ENCODE peak calls at places on chromosome 15, in four cellular contexts. A is DND-41, K is dorsolateral prefrontal cortex, F is RWPE1. H is an unnamed sample.

GRCh38 chr15:45037936-45038335 is 14.9 kb downstream of the SORD start:
- DNase-seq in A (no peak), K (no peak), F (no peak), H (no peak)

GRCh38 chr15:65796610-65797012 is 4.5 kb upstream of the DENND4A start:
- DNase-seq in A (no peak), K (no peak), F (peak), H (peak)

GRCh38 chr15:56425976-56426375 is 39.0 kb downstream of the MNS1 start:
- DNase-seq in A (no peak), K (no peak), F (no peak), H (no peak)

GRCh38 chr15:26598704-26599103 is 174.2 kb downstream of the GABRB3 start:
- DNase-seq in A (no peak), K (no peak), F (no peak), H (no peak)

GRCh38 chr15:41281236-41281635 is 50.2 kb downstream of the CHP1 start:
- DNase-seq in A (no peak), K (no peak), F (peak), H (no peak)

GRCh38 chr15:52780172-52780980 is 9.8 kb downstream of the ONECUT1 start:
- DNase-seq in A (peak), K (peak), F (peak), H (no peak)

GRCh38 chr15:101049282-101049681 is 130.1 kb downstream of the LRRK1 start:
- DNase-seq in A (no peak), K (no peak), F (no peak), H (no peak)

GRCh38 chr15:70376031-70376928 is 278.6 kb upstream of the TLE3 start:
- DNase-seq in A (no peak), K (no peak), F (no peak), H (no peak)

GRCh38 chr15:66939016-66939415 is 126.4 kb upstream of the SMAD3 start:
- DNase-seq in A (no peak), K (no peak), F (no peak), H (no peak)

GRCh38 chr15:90004671-90005070 is 3.5 kb downstream of the ZNF710 start:
- DNase-seq in A (no peak), K (no peak), F (peak), H (peak)

GRCh38 chr15:52789601-52790165 is 453 bp downstream of the ONECUT1 start:
- DNase-seq in A (peak), K (no peak), F (no peak), H (no peak)

GRCh38 chr15:28080386-28080785 is 18.7 kb downstream of the OCA2 start:
- DNase-seq in A (no peak), K (no peak), F (no peak), H (no peak)

GRCh38 chr15:88744548-88745020 is 58.7 kb upstream of the ACAN start:
- DNase-seq in A (no peak), K (no peak), F (no peak), H (no peak)

GRCh38 chr15:95682129-95682528 is 648.4 kb upstream of the NR2F2 start:
- DNase-seq in A (no peak), K (no peak), F (no peak), H (no peak)

GRCh38 chr15:68783226-68784054 is 37.3 kb downstream of the ANP32A start:
- DNase-seq in A (peak), K (no peak), F (peak), H (no peak)

GRCh38 chr15:60744826-60745225 is 265.9 kb upstream of the ICE2 start:
- DNase-seq in A (no peak), K (peak), F (no peak), H (no peak)

GRCh38 chr15:80140909-80141308 is 11.9 kb upstream of the FAH start:
- DNase-seq in A (no peak), K (no peak), F (no peak), H (no peak)

GRCh38 chr15:89167267-89168176 is 53.9 kb downstream of the RLBP1 start:
- DNase-seq in A (no peak), K (peak), F (peak), H (peak)

GRCh38 chr15:64209680-64210334 is 47.0 kb upstream of the PPIB start:
- DNase-seq in A (no peak), K (no peak), F (peak), H (no peak)

GRCh38 chr15:74318376-74319137 is 48.9 kb downstream of the CYP11A1 start:
- DNase-seq in A (no peak), K (no peak), F (no peak), H (no peak)

GRCh38 chr15:77830041-77830440 is 197.3 kb upstream of the LINGO1 start:
- DNase-seq in A (peak), K (no peak), F (no peak), H (no peak)
- H3K27ac ChIP-seq in A (no peak), K (no peak), F (no peak), H (no peak)

GRCh38 chr15:50241684-50242450 is 23.7 kb downstream of the HDC start:
- DNase-seq in A (no peak), K (no peak), F (no peak), H (peak)
- H3K27ac ChIP-seq in A (no peak), K (no peak), F (no peak), H (no peak)

GRCh38 chr15:78889000-78889399 is 16.3 kb downstream of the MORF4L1 start:
- DNase-seq in A (no peak), K (no peak), F (no peak), H (no peak)
- H3K27ac ChIP-seq in A (no peak), K (no peak), F (no peak), H (no peak)

GRCh38 chr15:85707519-85708338 is 87.0 kb downstream of the KLHL25 start:
- DNase-seq in A (peak), K (no peak), F (no peak), H (no peak)
- H3K27ac ChIP-seq in A (peak), K (peak), F (no peak), H (no peak)

DNA sequence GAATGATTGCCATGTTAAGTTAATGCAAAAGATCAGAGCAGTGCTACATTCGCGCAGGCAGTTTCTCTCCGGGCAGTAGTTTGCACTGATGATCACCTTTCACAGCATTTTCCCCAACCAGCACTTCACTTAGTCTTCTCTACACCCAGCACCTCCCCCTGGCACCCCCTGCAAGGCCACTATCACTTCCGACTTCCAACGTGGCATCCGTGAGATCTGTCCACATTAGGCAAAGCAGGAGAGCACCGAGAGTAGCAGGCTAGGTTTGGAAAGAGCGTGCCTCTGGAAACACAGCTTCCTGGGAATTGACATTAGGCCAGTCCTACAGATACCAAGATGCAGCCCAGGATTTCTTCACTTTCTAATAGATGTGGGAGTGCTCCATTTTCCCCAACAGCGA is 180.2 kb upstream of the CDIN1 start:
- DNase-seq in A (no peak), K (no peak), F (no peak), H (no peak)
- H3K27ac ChIP-seq in A (no peak), K (no peak), F (no peak), H (no peak)

DNA sequence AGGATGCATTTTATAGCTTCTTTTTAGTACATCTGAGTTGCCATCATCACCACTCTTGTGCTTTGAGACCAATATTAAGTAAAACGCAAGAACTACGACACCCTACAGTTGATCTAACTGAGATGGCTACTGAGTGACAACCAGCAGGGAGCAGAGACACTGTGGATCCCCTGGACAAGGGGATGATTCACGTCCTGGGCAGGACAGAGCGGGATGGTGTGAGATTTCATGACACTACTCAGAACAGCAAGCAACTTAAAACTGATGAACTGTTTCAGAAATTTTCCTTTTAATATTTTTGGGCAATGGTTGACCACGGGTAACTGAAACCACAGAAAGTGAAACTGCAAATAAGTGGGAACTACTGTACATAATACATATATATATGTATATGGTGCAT is 299.2 kb downstream of the ADAMTS17 start:
- DNase-seq in A (no peak), K (no peak), F (no peak), H (no peak)
- H3K27ac ChIP-seq in A (no peak), K (no peak), F (peak), H (peak)

DNA sequence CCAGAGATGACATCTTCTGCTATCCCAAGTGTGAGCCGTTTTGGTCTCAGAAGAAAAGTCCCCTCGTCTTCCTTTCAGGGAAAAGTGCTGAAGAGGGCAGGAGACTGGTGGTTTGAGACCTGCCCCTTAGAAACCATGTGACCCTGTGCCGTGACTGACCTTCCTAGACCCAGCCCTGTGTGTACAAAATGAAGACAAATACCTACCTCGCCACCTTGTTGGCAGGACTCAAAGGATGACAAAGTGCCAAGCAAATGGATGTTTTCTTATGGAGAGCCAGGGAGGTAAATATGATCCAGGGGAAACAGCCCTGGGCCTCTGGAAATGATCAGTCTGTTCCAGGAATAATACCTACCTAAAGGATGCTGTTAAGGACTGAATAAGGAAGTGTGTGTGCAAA is 41.3 kb downstream of the FAM174B start:
- DNase-seq in A (no peak), K (no peak), F (no peak), H (no peak)
- H3K27ac ChIP-seq in A (no peak), K (no peak), F (no peak), H (no peak)

GRCh38 chr15:62413147-62413546 is 248.1 kb upstream of the C2CD4B start:
- DNase-seq in A (no peak), K (no peak), F (no peak), H (no peak)
- H3K27ac ChIP-seq in A (no peak), K (no peak), F (no peak), H (no peak)